ENCODE peak calls at places on chromosomes 12 and 14, in nine cellular contexts. M is NCI-H2081; D is PC-9; L is effector memory CD4-positive, alpha-beta T cell; Z is K562; B is amniotic epithelial cell; F is stimulated activated CD8-positive, alpha-beta memory T cell treated with anti-CD3 and anti-CD28 coated beads, Interleukin-15, amount 100 ng/mL, for 1 hour; T is islet precursor cell; A is NCI-H1105. G is an unnamed sample.

GRCh38 chr12:121009744-121010143 is 6.5 kb downstream of the C12orf43 start:
- DNase-seq in F (no peak), Z (no peak), M (peak), T (peak), L (no peak), D (no peak), B (peak), A (peak), G (no peak)

GRCh38 chr12:28026701-28027100 is 54.2 kb upstream of the PTHLH start:
- DNase-seq in L (no peak), F (no peak), T (peak), B (peak), D (no peak), Z (no peak), A (no peak), M (no peak), G (no peak)

GRCh38 chr12:4483885-4484823 is 38.5 kb upstream of the FGF6 start:
- DNase-seq in M (peak), F (no peak), B (peak), Z (no peak), D (peak), A (peak), T (no peak), L (no peak), G (peak)

GRCh38 chr12:65113621-65114035 is 7.5 kb downstream of the WIF1 start:
- DNase-seq in D (no peak), M (no peak), B (no peak), T (no peak), A (no peak), Z (no peak), F (no peak), L (no peak), G (no peak)

GRCh38 chr12:50017047-50017446 is 8.2 kb downstream of the RACGAP1 start:
- DNase-seq in T (no peak), Z (no peak), D (no peak), M (no peak), A (no peak), F (no peak), L (no peak), B (peak), G (no peak)

GRCh38 chr14:34527591-34527990 is 11.9 kb downstream of the EAPP start:
- DNase-seq in F (no peak), Z (no peak), B (no peak), T (no peak), M (no peak), A (no peak), D (no peak), L (no peak), G (no peak)

GRCh38 chr14:69481815-69482568 is 2.5 kb upstream of the PLEKHD1 start:
- DNase-seq in A (no peak), L (no peak), D (no peak), Z (peak), M (no peak), B (no peak), F (no peak), T (no peak), G (no peak)

GRCh38 chr14:103530390-103530789 is 1.4 kb downstream of the TRMT61A start:
- DNase-seq in A (no peak), D (no peak), T (peak), M (no peak), Z (peak), F (no peak), L (no peak), B (no peak), G (no peak)

GRCh38 chr12:90366286-90366685 is 588.7 kb downstream of the CCER1 start:
- DNase-seq in F (no peak), L (no peak), T (no peak), M (no peak), D (no peak), B (peak), Z (no peak), A (no peak), G (no peak)

GRCh38 chr12:67026847-67027246 is 242.3 kb upstream of the CAND1 start:
- DNase-seq in A (no peak), F (no peak), L (no peak), B (no peak), D (no peak), M (no peak), T (peak), Z (no peak), G (no peak)

GRCh38 chr14:68637106-68638021 is 155.5 kb downstream of the ZFP36L1 start:
- DNase-seq in B (peak), A (no peak), T (peak), L (no peak), M (no peak), Z (no peak), F (no peak), D (peak), G (no peak)

GRCh38 chr12:132218915-132219314 is 74.7 kb downstream of the NOC4L start:
- DNase-seq in Z (peak), L (peak), D (no peak), A (peak), T (peak), F (peak), M (peak), B (no peak), G (peak)

GRCh38 chr12:45050751-45051489 is at the start of gene DBX2:
- DNase-seq in M (peak), B (no peak), D (no peak), F (no peak), L (no peak), Z (no peak), T (peak), A (peak), G (no peak)

GRCh38 chr14:51614707-51615106 is 37.0 kb upstream of the FRMD6 start:
- DNase-seq in A (peak), Z (no peak), B (no peak), D (peak), M (peak), L (no peak), F (no peak), T (no peak), G (no peak)

GRCh38 chr14:58299665-58300202 is 1.4 kb downstream of the ARID4A start:
- DNase-seq in Z (peak), D (no peak), M (no peak), B (no peak), L (no peak), T (no peak), A (no peak), F (no peak), G (peak)

GRCh38 chr14:99564256-99564902 is 39.6 kb downstream of the CCDC85C start:
- DNase-seq in D (no peak), L (no peak), M (peak), A (peak), B (peak), Z (no peak), F (no peak), T (no peak), G (peak)

GRCh38 chr14:57302883-57303282 is 34.1 kb downstream of the AP5M1 start:
- DNase-seq in L (no peak), B (peak), Z (no peak), F (no peak), M (no peak), T (no peak), A (no peak), D (no peak), G (no peak)

GRCh38 chr14:21169587-21169986 is 13.7 kb upstream of the OR5AU1 start:
- DNase-seq in D (no peak), L (no peak), B (no peak), A (no peak), F (no peak), Z (no peak), T (no peak), M (no peak), G (no peak)

G was measured in NCI-H345.